ENCODE peak calls at places on chromosomes 7 and 10, in six cellular contexts. C, V, W, J, K and Z are unnamed samples.

GRCh38 chr10:132904814-132905649 is 37.3 kb downstream of the CFAP46 start:
- DNase-seq in C (no peak), V (no peak), W (peak; percentile 5), J (no peak), K (no peak), Z (no peak)

GRCh38 chr10:62395892-62396291 is 21.7 kb downstream of the ZNF365 start:
- DNase-seq in C (no peak), V (no peak), W (no peak), J (no peak), K (no peak), Z (no peak)

GRCh38 chr7:139645572-139646523 is 122.4 kb downstream of the CLEC2L start:
- DNase-seq in C (peak; percentile 87), V (peak; percentile 92), W (peak; percentile 80), J (peak; percentile 89), K (peak; percentile 87), Z (peak; percentile 89)

GRCh38 chr10:21048086-21048485 is 151.0 kb upstream of the NEBL start:
- DNase-seq in C (no peak), V (no peak), W (no peak), J (peak; percentile 73), K (peak; percentile 55), Z (no peak)

GRCh38 chr10:22245567-22245966 is 27.8 kb upstream of the EBLN1 start:
- DNase-seq in C (no peak), V (no peak), W (no peak), J (peak; percentile 84), K (no peak), Z (no peak)

GRCh38 chr7:109351493-109351892 is 781.8 kb downstream of the DNAJB9 start:
- DNase-seq in C (no peak), V (no peak), W (no peak), J (no peak), K (no peak), Z (no peak)

GRCh38 chr7:139426258-139427028 is 57.0 kb downstream of the KLRG2 start:
- DNase-seq in C (no peak), V (peak; percentile 32), W (no peak), J (no peak), K (no peak), Z (no peak)

GRCh38 chr10:72228318-72228751 is 12.3 kb upstream of the ASCC1 start:
- DNase-seq in C (no peak), V (no peak), W (no peak), J (peak; percentile 39), K (no peak), Z (no peak)

GRCh38 chr10:112919721-112920120 is 30.3 kb upstream of the TCF7L2 start:
- DNase-seq in C (no peak), V (no peak), W (peak; percentile 87), J (peak; percentile 64), K (peak; percentile 55), Z (no peak)

GRCh38 chr7:6226194-6226799 is 46.1 kb downstream of the CYTH3 start:
- DNase-seq in C (no peak), V (no peak), W (peak; percentile 82), J (no peak), K (peak; percentile 77), Z (no peak)

GRCh38 chr10:132967540-132967939 is 25.2 kb upstream of the CFAP46 start:
- DNase-seq in C (no peak), V (no peak), W (no peak), J (peak; percentile 18), K (no peak), Z (no peak)

GRCh38 chr10:130656187-130656575 is 520.0 kb downstream of the GLRX3 start:
- DNase-seq in C (no peak), V (no peak), W (no peak), J (no peak), K (no peak), Z (no peak)

GRCh38 chr10:44851413-44851812 is 59.7 kb upstream of the TMEM72 start:
- DNase-seq in C (no peak), V (no peak), W (no peak), J (no peak), K (no peak), Z (no peak)

GRCh38 chr10:113450046-113450445 is 102.8 kb upstream of the HABP2 start:
- DNase-seq in C (no peak), V (no peak), W (no peak), J (no peak), K (no peak), Z (no peak)

GRCh38 chr7:30251708-30252329 is 32.6 kb upstream of the ZNRF2 start:
- DNase-seq in C (no peak), V (no peak), W (no peak), J (no peak), K (peak; percentile 12), Z (no peak)

GRCh38 chr7:149731207-149731955 is 42.0 kb downstream of the ZNF467 start:
- DNase-seq in C (no peak), V (no peak), W (no peak), J (no peak), K (no peak), Z (peak; percentile 17)

GRCh38 chr7:135161669-135162068 is 8.8 kb downstream of the CYREN start:
- DNase-seq in C (no peak), V (no peak), W (no peak), J (no peak), K (no peak), Z (no peak)

GRCh38 chr7:50456371-50457123 is 6.4 kb upstream of the FIGNL1 start:
- DNase-seq in C (no peak), V (no peak), W (no peak), J (no peak), K (no peak), Z (no peak)

GRCh38 chr7:68162712-68163111 is 1166.1 kb downstream of the TYW1 start:
- DNase-seq in C (no peak), V (no peak), W (no peak), J (no peak), K (no peak), Z (no peak)

GRCh38 chr10:17616403-17617030 is 657 bp downstream of the HACD1 start:
- DNase-seq in C (peak; percentile 57), V (no peak), W (peak; percentile 47), J (peak; percentile 90), K (peak; percentile 72), Z (peak; percentile 78)

GRCh38 chr7:91288208-91288824 is 24.1 kb downstream of the FZD1 start:
- DNase-seq in C (no peak), V (peak; percentile 82), W (no peak), J (peak; percentile 74), K (peak; percentile 1), Z (peak; percentile 65)

GRCh38 chr7:92684274-92684673 is 94.1 kb upstream of the FAM133B start:
- DNase-seq in C (no peak), V (no peak), W (no peak), J (no peak), K (no peak), Z (no peak)

GRCh38 chr7:39663263-39663662 is 39.9 kb downstream of the RALA start:
- DNase-seq in C (no peak), V (no peak), W (no peak), J (no peak), K (no peak), Z (no peak)

GRCh38 chr10:109961181-109962001 is 38.1 kb upstream of the XPNPEP1 start:
- DNase-seq in C (no peak), V (no peak), W (peak; percentile 69), J (peak; percentile 82), K (peak; percentile 20), Z (no peak)

GRCh38 chr7:29193316-29194205 is 1.0 kb upstream of the CHN2 start:
- DNase-seq in C (peak; percentile 11), V (no peak), W (no peak), J (peak; percentile 29), K (no peak), Z (peak; percentile 34)

GRCh38 chr7:30563326-30563942 is 31.2 kb upstream of the GARS1 start:
- DNase-seq in C (no peak), V (no peak), W (peak; percentile 40), J (no peak), K (no peak), Z (no peak)

GRCh38 chr7:39616138-39616537 is 7.2 kb upstream of the RALA start:
- DNase-seq in C (no peak), V (no peak), W (peak; percentile 63), J (peak; percentile 48), K (peak; percentile 30), Z (no peak)

GRCh38 chr10:29102233-29102632 is 186.6 kb upstream of the LYZL1 start:
- DNase-seq in C (no peak), V (no peak), W (no peak), J (no peak), K (peak; percentile 43), Z (no peak)

GRCh38 chr7:45239486-45239885 is 81.9 kb downstream of the RAMP3 start:
- DNase-seq in C (no peak), V (peak; percentile 27), W (peak; percentile 62), J (no peak), K (no peak), Z (no peak)

GRCh38 chr7:55285665-55286064 is 79.5 kb upstream of the LANCL2 start:
- DNase-seq in C (no peak), V (no peak), W (no peak), J (no peak), K (no peak), Z (no peak)

GRCh38 chr7:7812112-7812511 is 93.7 kb upstream of the RPA3 start:
- DNase-seq in C (no peak), V (no peak), W (no peak), J (no peak), K (no peak), Z (no peak)

DNA sequence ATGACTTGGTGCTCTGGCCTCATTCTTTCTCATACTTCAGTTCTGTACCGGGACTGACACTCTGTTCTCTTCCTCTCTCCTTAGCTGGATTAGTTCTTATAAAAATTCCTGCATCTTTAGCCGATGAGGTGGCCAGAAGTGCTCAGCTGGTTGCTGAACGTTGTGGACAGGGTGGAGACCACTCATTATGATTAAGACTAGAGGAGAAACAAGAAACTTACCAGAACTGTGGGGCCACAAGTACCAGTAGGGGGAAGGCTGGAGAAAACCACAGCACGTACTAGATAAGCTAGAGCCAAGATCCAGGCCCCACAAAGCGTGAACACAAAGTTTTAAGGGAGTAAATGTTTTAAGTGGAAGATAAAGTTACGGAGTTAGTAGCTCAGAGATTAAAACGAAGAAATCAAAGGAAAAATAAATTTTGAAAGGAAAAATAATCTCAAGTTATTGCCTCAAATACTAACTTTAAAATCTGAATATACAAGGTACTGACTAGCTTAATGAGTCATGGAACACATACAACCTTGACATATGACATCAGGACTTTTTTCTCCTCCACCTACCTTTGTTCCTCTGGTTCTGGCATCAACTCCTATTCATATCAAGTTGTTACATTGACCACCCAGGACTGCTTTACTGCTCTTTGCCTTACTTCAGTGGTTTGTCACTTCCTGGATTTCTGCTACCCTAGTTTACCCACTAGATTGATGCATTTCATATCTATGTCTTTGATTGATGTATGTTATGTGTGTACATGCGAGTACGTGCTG is 469.0 kb downstream of the TFEC start:
- DNase-seq in C (no peak), V (no peak), W (peak; percentile 79), J (peak; percentile 9), K (peak; percentile 56), Z (no peak)
- H3K4me1 ChIP-seq in C (no peaks in the 10 kb centered on the region), V (no peaks in the 10 kb centered on the region), W (peaks cover 3% of the 10 kb centered on the region), J (no peaks in the 10 kb centered on the region), K (no peaks in the 10 kb centered on the region), Z (no peaks in the 10 kb centered on the region)

GRCh38 chr10:77207182-77208165 is 430.1 kb downstream of the KCNMA1 start:
- DNase-seq in C (no peak), V (no peak), W (no peak), J (no peak), K (no peak), Z (no peak)
- H2BK15ac ChIP-seq in C (no peak overlapping the region), V (no peak overlapping the region), W (no peak overlapping the region), J (no peak overlapping the region), K (no peak overlapping the region), Z (no peak overlapping the region)

GRCh38 chr10:15348579-15348978 is 22.5 kb downstream of the FAM171A1 start:
- DNase-seq in C (no peak), V (no peak), W (peak; percentile 41), J (no peak), K (no peak), Z (no peak)
- H3K18ac ChIP-seq in C (peak overlapping the region; percentile 62), V (no peak overlapping the region), W (no peak overlapping the region), J (no peak overlapping the region), K (no peak overlapping the region), Z (no peak overlapping the region)

GRCh38 chr10:11018830-11019692 is 1.4 kb downstream of the CELF2 start:
- DNase-seq in C (no peak), V (no peak), W (no peak), J (no peak), K (no peak), Z (no peak)
- H3K4me1 ChIP-seq in C (peaks cover 6% of the 10 kb centered on the region), V (no peaks in the 10 kb centered on the region), W (peaks cover 2% of the 10 kb centered on the region), J (peaks cover 4% of the 10 kb centered on the region), K (peaks cover 1% of the 10 kb centered on the region), Z (no peaks in the 10 kb centered on the region)